ENCODE peak calls at places on chromosome 1, in ten cellular contexts. I is stimulated activated CD8-positive, alpha-beta memory T cell treated with anti-CD3 and anti-CD28 coated beads, Interleukin-7, amount 100 ng/mL, for 24 hours; M is SK-N-MC; E is NCI-H345; P is KG1; Z is A172; U is hypothalamus; L is naive thymus-derived CD4-positive, alpha-beta T cell; R is colonic mucosa; O is T-helper 1 cell. Q is an unnamed sample.

GRCh38 chr1:60427194-60427593 is 353.6 kb upstream of the C1orf87 start:
- DNase-seq in O (no peak), M (no peak), E (no peak), U (no peak), L (no peak), I (no peak), P (no peak), R (no peak), Z (peak), Q (no peak)

GRCh38 chr1:177278626-177279390 is 108.0 kb downstream of the BRINP2 start:
- DNase-seq in M (no peak), I (no peak), R (no peak), U (no peak), O (no peak), P (no peak), E (no peak), Z (no peak), L (no peak), Q (peak)

GRCh38 chr1:211813590-211813989 is 17.0 kb downstream of the LPGAT1 start:
- DNase-seq in O (no peak), R (no peak), M (no peak), P (no peak), E (no peak), Z (no peak), I (no peak), L (no peak), U (no peak), Q (peak)

GRCh38 chr1:61434276-61434675 is 290.7 kb downstream of the TM2D1 start:
- DNase-seq in O (no peak), E (no peak), R (no peak), U (no peak), I (no peak), M (no peak), P (no peak), L (no peak), Z (peak), Q (no peak)

GRCh38 chr1:7257225-7257624 is 472.0 kb downstream of the CAMTA1 start:
- DNase-seq in P (no peak), R (no peak), E (peak), L (no peak), U (no peak), Z (no peak), M (no peak), I (no peak), O (no peak), Q (no peak)

GRCh38 chr1:115783311-115783710 is 14.8 kb upstream of the CASQ2 start:
- DNase-seq in E (no peak), U (no peak), Z (no peak), M (no peak), O (no peak), R (no peak), I (no peak), L (no peak), P (no peak), Q (no peak)

GRCh38 chr1:231397882-231398671 is 24.0 kb downstream of the EGLN1 start:
- DNase-seq in E (no peak), I (no peak), R (no peak), L (no peak), O (no peak), P (no peak), U (no peak), M (no peak), Z (no peak), Q (no peak)

GRCh38 chr1:237786066-237786719 is 104.5 kb downstream of the ZP4 start:
- DNase-seq in Z (no peak), R (no peak), O (no peak), I (no peak), M (no peak), P (no peak), E (no peak), L (no peak), U (no peak), Q (no peak)

GRCh38 chr1:9827558-9828185 is 3.9 kb upstream of the CLSTN1 start:
- DNase-seq in E (peak), I (no peak), P (no peak), O (no peak), L (no peak), U (no peak), R (no peak), M (no peak), Z (no peak), Q (no peak)

GRCh38 chr1:206979379-206980043 is 9.3 kb upstream of the FCAMR start:
- DNase-seq in Z (peak), O (no peak), M (no peak), R (no peak), E (no peak), I (no peak), P (no peak), L (no peak), U (no peak), Q (no peak)

GRCh38 chr1:192603218-192603787 is 27.7 kb downstream of the RGS1 start:
- DNase-seq in Z (no peak), M (no peak), P (no peak), U (no peak), R (no peak), O (no peak), I (no peak), E (peak), L (no peak), Q (no peak)

GRCh38 chr1:209926045-209926444 is 12.0 kb upstream of the SYT14 start:
- DNase-seq in O (no peak), P (no peak), L (no peak), U (no peak), E (peak), M (peak), I (no peak), R (no peak), Z (peak), Q (peak)

GRCh38 chr1:205538211-205538840 is 33.9 kb downstream of the CDK18 start:
- DNase-seq in E (no peak), L (no peak), R (peak), I (no peak), U (no peak), Z (no peak), M (no peak), O (no peak), P (no peak), Q (no peak)

GRCh38 chr1:58896211-58897183 is 112.7 kb upstream of the JUN start:
- DNase-seq in E (peak), I (no peak), P (no peak), O (no peak), M (no peak), Z (peak), L (no peak), R (peak), U (no peak), Q (no peak)

GRCh38 chr1:54623216-54624007 is at the start of gene FAM151A:
- DNase-seq in U (no peak), P (no peak), M (no peak), E (no peak), O (no peak), R (no peak), Z (no peak), L (no peak), I (no peak), Q (no peak)

GRCh38 chr1:152519876-152520275 is 5.6 kb downstream of the CRCT1 start:
- DNase-seq in E (no peak), L (no peak), I (no peak), P (peak), M (no peak), R (no peak), U (no peak), O (no peak), Z (no peak), Q (no peak)

GRCh38 chr1:184260382-184260781 is 126.4 kb upstream of the C1orf21 start:
- DNase-seq in Z (peak), M (no peak), E (no peak), I (no peak), P (no peak), O (no peak), L (no peak), R (no peak), U (no peak), Q (peak)

GRCh38 chr1:81573458-81573857 is 227.3 kb upstream of the ADGRL2 start:
- DNase-seq in P (no peak), M (no peak), U (no peak), L (no peak), I (no peak), Z (no peak), E (no peak), R (no peak), O (no peak), Q (no peak)

GRCh38 chr1:201531551-201532425 is 7.1 kb upstream of the NAV1 start:
- DNase-seq in O (no peak), I (no peak), L (no peak), E (peak), P (no peak), M (no peak), U (no peak), R (no peak), Z (no peak), Q (no peak)

GRCh38 chr1:231626951-231627614 is 493 bp downstream of the DISC1 start:
- DNase-seq in I (no peak), O (peak), E (peak), U (no peak), R (peak), Z (peak), P (no peak), L (peak), M (no peak), Q (peak)

GRCh38 chr1:33986389-33987095 is 122.7 kb downstream of the HMGB4 start:
- DNase-seq in L (no peak), U (no peak), Z (peak), M (no peak), P (no peak), R (peak), E (no peak), I (no peak), O (no peak), Q (peak)

GRCh38 chr1:23369335-23370013 is at the start of gene ZNF436:
- DNase-seq in U (no peak), Z (peak), O (peak), R (peak), M (peak), L (peak), P (peak), E (peak), I (no peak), Q (peak)

GRCh38 chr1:177282976-177283375 is 112.2 kb downstream of the BRINP2 start:
- DNase-seq in P (no peak), M (no peak), L (no peak), E (no peak), U (no peak), O (no peak), R (no peak), I (no peak), Z (no peak), Q (no peak)

GRCh38 chr1:24199291-24199900 is 12.3 kb upstream of the IFNLR1 start:
- DNase-seq in R (peak), U (peak), M (peak), E (peak), Z (peak), O (peak), P (peak), I (peak), L (peak), Q (peak)

GRCh38 chr1:41284121-41284520 is 42.0 kb upstream of the SCMH1 start:
- DNase-seq in L (no peak), I (no peak), O (no peak), Z (no peak), R (no peak), U (no peak), E (no peak), M (no peak), P (no peak), Q (no peak)

GRCh38 chr1:55474168-55474786 is 259.1 kb upstream of the USP24 start:
- DNase-seq in Z (no peak), M (no peak), I (no peak), O (no peak), L (no peak), E (no peak), U (no peak), P (no peak), R (no peak), Q (peak)

GRCh38 chr1:233587958-233588799 is 25.7 kb upstream of the KCNK1 start:
- DNase-seq in P (no peak), M (no peak), R (no peak), U (no peak), E (no peak), L (no peak), O (no peak), I (no peak), Z (no peak), Q (no peak)